ENCODE peak calls at places on chromosome 13, in seven cellular contexts. One of them, this sample, is unnamed.

GRCh38 chr13:40101708-40102359 is 446.4 kb downstream of the COG6 start:
- DNase-seq in CD4-positive, alpha-beta T cell: no peak
- DNase-seq in Daoy: no peak
- DNase-seq in brain microvascular endothelial cell: no peak
- DNase-seq in fibroblast of the conjunctiva: no peak
- DNase-seq in left colon: no peak
- DNase-seq in neural crest cell: no peak
- DNase-seq in this sample: no peak

GRCh38 chr13:30991922-30992321 is 59.5 kb downstream of the TEX26 start:
- DNase-seq in CD4-positive, alpha-beta T cell: no peak
- DNase-seq in Daoy: no peak
- DNase-seq in brain microvascular endothelial cell: no peak
- DNase-seq in fibroblast of the conjunctiva: no peak
- DNase-seq in left colon: no peak
- DNase-seq in neural crest cell: no peak
- DNase-seq in this sample: no peak

GRCh38 chr13:32669030-32669646 is 82.9 kb downstream of the PDS5B start:
- DNase-seq in CD4-positive, alpha-beta T cell: no peak
- DNase-seq in Daoy: peak; percentile 15
- DNase-seq in brain microvascular endothelial cell: peak; percentile 22
- DNase-seq in fibroblast of the conjunctiva: peak; percentile 47
- DNase-seq in left colon: no peak
- DNase-seq in neural crest cell: no peak
- DNase-seq in this sample: no peak

GRCh38 chr13:83211301-83211700 is 671.0 kb downstream of the SLITRK1 start:
- DNase-seq in CD4-positive, alpha-beta T cell: no peak
- DNase-seq in Daoy: no peak
- DNase-seq in brain microvascular endothelial cell: peak; percentile 61
- DNase-seq in fibroblast of the conjunctiva: no peak
- DNase-seq in left colon: no peak
- DNase-seq in neural crest cell: no peak
- DNase-seq in this sample: no peak

GRCh38 chr13:79522583-79522982 is 41.6 kb downstream of the NDFIP2 start:
- DNase-seq in CD4-positive, alpha-beta T cell: no peak
- DNase-seq in Daoy: peak; percentile 17
- DNase-seq in brain microvascular endothelial cell: peak; percentile 87
- DNase-seq in fibroblast of the conjunctiva: no peak
- DNase-seq in left colon: no peak
- DNase-seq in neural crest cell: no peak
- DNase-seq in this sample: no peak

GRCh38 chr13:108083056-108083455 is 132.3 kb downstream of the LIG4 start:
- DNase-seq in CD4-positive, alpha-beta T cell: no peak
- DNase-seq in Daoy: no peak
- DNase-seq in brain microvascular endothelial cell: no peak
- DNase-seq in fibroblast of the conjunctiva: no peak
- DNase-seq in left colon: no peak
- DNase-seq in neural crest cell: no peak
- DNase-seq in this sample: peak; percentile 9

GRCh38 chr13:76790519-76791289 is 95.5 kb downstream of the KCTD12 start:
- DNase-seq in CD4-positive, alpha-beta T cell: no peak
- DNase-seq in Daoy: no peak
- DNase-seq in brain microvascular endothelial cell: no peak
- DNase-seq in fibroblast of the conjunctiva: no peak
- DNase-seq in left colon: no peak
- DNase-seq in neural crest cell: no peak
- DNase-seq in this sample: no peak

GRCh38 chr13:97986841-97987240 is 33.4 kb downstream of the IPO5 start:
- DNase-seq in CD4-positive, alpha-beta T cell: no peak
- DNase-seq in Daoy: no peak
- DNase-seq in brain microvascular endothelial cell: no peak
- DNase-seq in fibroblast of the conjunctiva: no peak
- DNase-seq in left colon: no peak
- DNase-seq in neural crest cell: no peak
- DNase-seq in this sample: no peak

GRCh38 chr13:96967248-96967745 is 27.0 kb downstream of the OXGR1 start:
- DNase-seq in CD4-positive, alpha-beta T cell: no peak
- DNase-seq in Daoy: peak; percentile 16
- DNase-seq in brain microvascular endothelial cell: no peak
- DNase-seq in fibroblast of the conjunctiva: no peak
- DNase-seq in left colon: no peak
- DNase-seq in neural crest cell: no peak
- DNase-seq in this sample: no peak

GRCh38 chr13:36530050-36530789 is 97.9 kb downstream of the CCNA1 start:
- DNase-seq in CD4-positive, alpha-beta T cell: no peak
- DNase-seq in Daoy: no peak
- DNase-seq in brain microvascular endothelial cell: peak; percentile 7
- DNase-seq in fibroblast of the conjunctiva: peak; percentile 17
- DNase-seq in left colon: no peak
- DNase-seq in neural crest cell: no peak
- DNase-seq in this sample: peak; percentile 18

GRCh38 chr13:74325106-74325505 is 190.9 kb upstream of the KLF12 start:
- DNase-seq in CD4-positive, alpha-beta T cell: no peak
- DNase-seq in Daoy: peak; percentile 57
- DNase-seq in brain microvascular endothelial cell: peak; percentile 89
- DNase-seq in fibroblast of the conjunctiva: peak; percentile 67
- DNase-seq in left colon: no peak
- DNase-seq in neural crest cell: no peak
- DNase-seq in this sample: peak; percentile 9

GRCh38 chr13:97043302-97043701 is 49.0 kb upstream of the OXGR1 start:
- DNase-seq in CD4-positive, alpha-beta T cell: no peak
- DNase-seq in Daoy: peak; percentile 4
- DNase-seq in brain microvascular endothelial cell: peak; percentile 52
- DNase-seq in fibroblast of the conjunctiva: peak; percentile 95
- DNase-seq in left colon: no peak
- DNase-seq in neural crest cell: no peak
- DNase-seq in this sample: no peak

GRCh38 chr13:113110048-113110851 is 4.7 kb downstream of the F7 start:
- DNase-seq in CD4-positive, alpha-beta T cell: peak; percentile 18
- DNase-seq in Daoy: no peak
- DNase-seq in brain microvascular endothelial cell: no peak
- DNase-seq in fibroblast of the conjunctiva: no peak
- DNase-seq in left colon: peak; percentile 13
- DNase-seq in neural crest cell: no peak
- DNase-seq in this sample: no peak